ENCODE peak calls at places on chromosomes 11 and 22, in nine cellular contexts. One of them, this sample, is unnamed.

GRCh38 chr11:128916646-128917045 is 25.5 kb downstream of the KCNJ5 start:
- DNase-seq in anterior cingulate cortex: no peak
- DNase-seq in T-helper 2 cell: no peak
- DNase-seq in AG04450: no peak
- DNase-seq in stimulated activated CD4-positive, alpha-beta T cell treated with anti-CD3 and anti-CD28 coated beads, Interleukin-4, amount 100 ng/mL, for 48 hours: no peak
- DNase-seq in amygdala: no peak
- DNase-seq in EL: no peak
- DNase-seq in ascending aorta: no peak
- DNase-seq in Daoy: no peak
- DNase-seq in this sample: no peak

GRCh38 chr11:122755409-122755808 is 82.9 kb upstream of the CRTAM start:
- DNase-seq in anterior cingulate cortex: no peak
- DNase-seq in T-helper 2 cell: no peak
- DNase-seq in AG04450: no peak
- DNase-seq in stimulated activated CD4-positive, alpha-beta T cell treated with anti-CD3 and anti-CD28 coated beads, Interleukin-4, amount 100 ng/mL, for 48 hours: no peak
- DNase-seq in amygdala: no peak
- DNase-seq in EL: no peak
- DNase-seq in ascending aorta: no peak
- DNase-seq in Daoy: no peak
- DNase-seq in this sample: no peak

GRCh38 chr11:120375076-120375475 is 38.9 kb downstream of the ARHGEF12 start:
- DNase-seq in anterior cingulate cortex: no peak
- DNase-seq in T-helper 2 cell: no peak
- DNase-seq in AG04450: no peak
- DNase-seq in stimulated activated CD4-positive, alpha-beta T cell treated with anti-CD3 and anti-CD28 coated beads, Interleukin-4, amount 100 ng/mL, for 48 hours: no peak
- DNase-seq in amygdala: no peak
- DNase-seq in EL: no peak
- DNase-seq in ascending aorta: no peak
- DNase-seq in Daoy: no peak
- DNase-seq in this sample: no peak

GRCh38 chr22:49855491-49855911 is 1.9 kb downstream of the ZBED4 start:
- DNase-seq in anterior cingulate cortex: no peak
- DNase-seq in T-helper 2 cell: no peak
- DNase-seq in AG04450: no peak
- DNase-seq in stimulated activated CD4-positive, alpha-beta T cell treated with anti-CD3 and anti-CD28 coated beads, Interleukin-4, amount 100 ng/mL, for 48 hours: no peak
- DNase-seq in amygdala: no peak
- DNase-seq in EL: peak; percentile 31
- DNase-seq in ascending aorta: no peak
- DNase-seq in Daoy: no peak
- DNase-seq in this sample: no peak

GRCh38 chr11:63769044-63769718 is 606 bp upstream of the ZFTA start:
- DNase-seq in anterior cingulate cortex: no peak
- DNase-seq in T-helper 2 cell: peak; percentile 18
- DNase-seq in AG04450: no peak
- DNase-seq in stimulated activated CD4-positive, alpha-beta T cell treated with anti-CD3 and anti-CD28 coated beads, Interleukin-4, amount 100 ng/mL, for 48 hours: no peak
- DNase-seq in amygdala: no peak
- DNase-seq in EL: peak; percentile 51
- DNase-seq in ascending aorta: peak; percentile 69
- DNase-seq in Daoy: peak; percentile 50
- DNase-seq in this sample: peak; percentile 46

GRCh38 chr11:119844808-119845207 is 115.8 kb upstream of the NECTIN1 start:
- DNase-seq in anterior cingulate cortex: no peak
- DNase-seq in T-helper 2 cell: no peak
- DNase-seq in AG04450: no peak
- DNase-seq in stimulated activated CD4-positive, alpha-beta T cell treated with anti-CD3 and anti-CD28 coated beads, Interleukin-4, amount 100 ng/mL, for 48 hours: no peak
- DNase-seq in amygdala: no peak
- DNase-seq in EL: no peak
- DNase-seq in ascending aorta: no peak
- DNase-seq in Daoy: no peak
- DNase-seq in this sample: no peak

GRCh38 chr11:2787816-2788750 is 88.3 kb upstream of the KCNQ1OT1 start:
- DNase-seq in anterior cingulate cortex: no peak
- DNase-seq in T-helper 2 cell: no peak
- DNase-seq in AG04450: no peak
- DNase-seq in stimulated activated CD4-positive, alpha-beta T cell treated with anti-CD3 and anti-CD28 coated beads, Interleukin-4, amount 100 ng/mL, for 48 hours: no peak
- DNase-seq in amygdala: no peak
- DNase-seq in EL: no peak
- DNase-seq in ascending aorta: peak; percentile 33
- DNase-seq in Daoy: no peak
- DNase-seq in this sample: no peak

GRCh38 chr11:5204787-5205186 is 4.3 kb upstream of the OR51V1 start:
- DNase-seq in anterior cingulate cortex: no peak
- DNase-seq in T-helper 2 cell: no peak
- DNase-seq in AG04450: peak; percentile 58
- DNase-seq in stimulated activated CD4-positive, alpha-beta T cell treated with anti-CD3 and anti-CD28 coated beads, Interleukin-4, amount 100 ng/mL, for 48 hours: no peak
- DNase-seq in amygdala: no peak
- DNase-seq in EL: peak; percentile 74
- DNase-seq in ascending aorta: no peak
- DNase-seq in Daoy: peak; percentile 26
- DNase-seq in this sample: no peak

GRCh38 chr11:132471491-132471890 is 1060.8 kb downstream of the OPCML start:
- DNase-seq in anterior cingulate cortex: no peak
- DNase-seq in T-helper 2 cell: no peak
- DNase-seq in AG04450: no peak
- DNase-seq in stimulated activated CD4-positive, alpha-beta T cell treated with anti-CD3 and anti-CD28 coated beads, Interleukin-4, amount 100 ng/mL, for 48 hours: no peak
- DNase-seq in amygdala: no peak
- DNase-seq in EL: peak; percentile 78
- DNase-seq in ascending aorta: no peak
- DNase-seq in Daoy: peak; percentile 25
- DNase-seq in this sample: no peak

GRCh38 chr11:11985954-11986949 is 22.2 kb downstream of the DKK3 start:
- DNase-seq in anterior cingulate cortex: no peak
- DNase-seq in T-helper 2 cell: no peak
- DNase-seq in AG04450: no peak
- DNase-seq in stimulated activated CD4-positive, alpha-beta T cell treated with anti-CD3 and anti-CD28 coated beads, Interleukin-4, amount 100 ng/mL, for 48 hours: no peak
- DNase-seq in amygdala: no peak
- DNase-seq in EL: no peak
- DNase-seq in ascending aorta: peak; percentile 60
- DNase-seq in Daoy: no peak
- DNase-seq in this sample: no peak

GRCh38 chr22:49062155-49063039 is 765.3 kb downstream of the BRD1 start:
- DNase-seq in anterior cingulate cortex: no peak
- DNase-seq in T-helper 2 cell: no peak
- DNase-seq in AG04450: no peak
- DNase-seq in stimulated activated CD4-positive, alpha-beta T cell treated with anti-CD3 and anti-CD28 coated beads, Interleukin-4, amount 100 ng/mL, for 48 hours: no peak
- DNase-seq in amygdala: no peak
- DNase-seq in EL: no peak
- DNase-seq in ascending aorta: no peak
- DNase-seq in Daoy: no peak
- DNase-seq in this sample: no peak

GRCh38 chr11:61509058-61510029 is 795 bp downstream of the LRRC10B start:
- DNase-seq in anterior cingulate cortex: peak; percentile 36
- DNase-seq in T-helper 2 cell: peak; percentile 9
- DNase-seq in AG04450: no peak
- DNase-seq in stimulated activated CD4-positive, alpha-beta T cell treated with anti-CD3 and anti-CD28 coated beads, Interleukin-4, amount 100 ng/mL, for 48 hours: peak; percentile 59
- DNase-seq in amygdala: peak; percentile 46
- DNase-seq in EL: peak; percentile 80
- DNase-seq in ascending aorta: peak; percentile 70
- DNase-seq in Daoy: peak; percentile 89
- DNase-seq in this sample: peak; percentile 67

GRCh38 chr11:28833169-28833568 is 725.0 kb downstream of the METTL15 start:
- DNase-seq in anterior cingulate cortex: no peak
- DNase-seq in T-helper 2 cell: no peak
- DNase-seq in AG04450: no peak
- DNase-seq in stimulated activated CD4-positive, alpha-beta T cell treated with anti-CD3 and anti-CD28 coated beads, Interleukin-4, amount 100 ng/mL, for 48 hours: no peak
- DNase-seq in amygdala: no peak
- DNase-seq in EL: no peak
- DNase-seq in ascending aorta: no peak
- DNase-seq in Daoy: no peak
- DNase-seq in this sample: no peak

GRCh38 chr11:1390603-1391164 is 950 bp downstream of the BRSK2 start:
- DNase-seq in anterior cingulate cortex: peak; percentile 58
- DNase-seq in T-helper 2 cell: no peak
- DNase-seq in AG04450: no peak
- DNase-seq in stimulated activated CD4-positive, alpha-beta T cell treated with anti-CD3 and anti-CD28 coated beads, Interleukin-4, amount 100 ng/mL, for 48 hours: no peak
- DNase-seq in amygdala: peak; percentile 75
- DNase-seq in EL: no peak
- DNase-seq in ascending aorta: no peak
- DNase-seq in Daoy: no peak
- DNase-seq in this sample: no peak

GRCh38 chr11:116529210-116529609 is 243.6 kb downstream of the BUD13 start:
- DNase-seq in anterior cingulate cortex: no peak
- DNase-seq in T-helper 2 cell: no peak
- DNase-seq in AG04450: no peak
- DNase-seq in stimulated activated CD4-positive, alpha-beta T cell treated with anti-CD3 and anti-CD28 coated beads, Interleukin-4, amount 100 ng/mL, for 48 hours: no peak
- DNase-seq in amygdala: no peak
- DNase-seq in EL: no peak
- DNase-seq in ascending aorta: peak; percentile 15
- DNase-seq in Daoy: no peak
- DNase-seq in this sample: no peak

GRCh38 chr11:57316017-57316416 is 8.7 kb downstream of the TNKS1BP1 start:
- DNase-seq in anterior cingulate cortex: no peak
- DNase-seq in T-helper 2 cell: no peak
- DNase-seq in AG04450: no peak
- DNase-seq in stimulated activated CD4-positive, alpha-beta T cell treated with anti-CD3 and anti-CD28 coated beads, Interleukin-4, amount 100 ng/mL, for 48 hours: no peak
- DNase-seq in amygdala: no peak
- DNase-seq in EL: no peak
- DNase-seq in ascending aorta: no peak
- DNase-seq in Daoy: no peak
- DNase-seq in this sample: no peak

GRCh38 chr11:112579282-112579681 is 318.6 kb upstream of the PLET1 start:
- DNase-seq in anterior cingulate cortex: no peak
- DNase-seq in T-helper 2 cell: no peak
- DNase-seq in AG04450: no peak
- DNase-seq in stimulated activated CD4-positive, alpha-beta T cell treated with anti-CD3 and anti-CD28 coated beads, Interleukin-4, amount 100 ng/mL, for 48 hours: no peak
- DNase-seq in amygdala: no peak
- DNase-seq in EL: no peak
- DNase-seq in ascending aorta: no peak
- DNase-seq in Daoy: no peak
- DNase-seq in this sample: no peak

GRCh38 chr11:75563978-75564552 is 2.0 kb downstream of the SERPINH1 start:
- DNase-seq in anterior cingulate cortex: no peak
- DNase-seq in T-helper 2 cell: no peak
- DNase-seq in AG04450: peak; percentile 74
- DNase-seq in stimulated activated CD4-positive, alpha-beta T cell treated with anti-CD3 and anti-CD28 coated beads, Interleukin-4, amount 100 ng/mL, for 48 hours: no peak
- DNase-seq in amygdala: no peak
- DNase-seq in EL: peak; percentile 90
- DNase-seq in ascending aorta: peak; percentile 92
- DNase-seq in Daoy: peak; percentile 88
- DNase-seq in this sample: no peak

GRCh38 chr11:69377953-69378302 is 84.0 kb downstream of the MYEOV start:
- DNase-seq in anterior cingulate cortex: no peak
- DNase-seq in T-helper 2 cell: no peak
- DNase-seq in AG04450: no peak
- DNase-seq in stimulated activated CD4-positive, alpha-beta T cell treated with anti-CD3 and anti-CD28 coated beads, Interleukin-4, amount 100 ng/mL, for 48 hours: no peak
- DNase-seq in amygdala: no peak
- DNase-seq in EL: no peak
- DNase-seq in ascending aorta: no peak
- DNase-seq in Daoy: no peak
- DNase-seq in this sample: no peak

GRCh38 chr11:111612211-111612610 is 10.0 kb downstream of the SIK2 start:
- DNase-seq in anterior cingulate cortex: no peak
- DNase-seq in T-helper 2 cell: no peak
- DNase-seq in AG04450: peak; percentile 29
- DNase-seq in stimulated activated CD4-positive, alpha-beta T cell treated with anti-CD3 and anti-CD28 coated beads, Interleukin-4, amount 100 ng/mL, for 48 hours: no peak
- DNase-seq in amygdala: no peak
- DNase-seq in EL: no peak
- DNase-seq in ascending aorta: no peak
- DNase-seq in Daoy: no peak
- DNase-seq in this sample: no peak